ENCODE peak calls at places on chromosomes 16 and 17, in six cellular contexts. K is AG10803, T is GM06990, R is fibroblast of mammary gland, F is neural crest cell, V is psoas muscle. S is an unnamed sample.

GRCh38 chr17:61129876-61130275 is 269.8 kb upstream of the TBX2 start:
- DNase-seq in T (no peak), F (no peak), V (no peak), K (peak), R (peak), S (no peak)

GRCh38 chr16:83899272-83899897 is 470 bp downstream of the MLYCD start:
- DNase-seq in R (peak), K (peak), V (peak), F (peak), T (peak), S (peak)

GRCh38 chr17:78377858-78378224 is 608 bp upstream of the PGS1 start:
- DNase-seq in T (no peak), F (no peak), V (no peak), R (no peak), K (no peak), S (no peak)

GRCh38 chr16:81629032-81629802 is 149.9 kb upstream of the PLCG2 start:
- DNase-seq in F (no peak), R (no peak), V (no peak), T (no peak), K (no peak), S (peak)

GRCh38 chr17:64575431-64575830 is 68.7 kb downstream of the CEP95 start:
- DNase-seq in K (peak), T (no peak), V (no peak), R (no peak), F (no peak), S (no peak)

GRCh38 chr17:4276514-4276913 is 12.7 kb upstream of the ANKFY1 start:
- DNase-seq in V (no peak), F (no peak), R (peak), K (peak), T (no peak), S (no peak)

GRCh38 chr17:16215965-16216316 is 607 bp upstream of the NCOR1 start:
- DNase-seq in R (peak), T (no peak), V (no peak), F (no peak), K (peak), S (peak)

GRCh38 chr17:34025179-34025551 is 229.9 kb upstream of the CCL2 start:
- DNase-seq in V (no peak), F (no peak), T (no peak), K (no peak), R (no peak), S (no peak)

GRCh38 chr16:76634847-76635697 is 357.9 kb downstream of the CNTNAP4 start:
- DNase-seq in K (no peak), T (no peak), R (no peak), F (no peak), V (no peak), S (no peak)

GRCh38 chr17:49224997-49225337 is 5.6 kb downstream of the PHOSPHO1 start:
- DNase-seq in V (no peak), F (no peak), T (no peak), K (no peak), R (no peak), S (no peak)

GRCh38 chr17:28065706-28066105 is 23.2 kb downstream of the NLK start:
- DNase-seq in R (no peak), V (no peak), K (no peak), F (no peak), T (no peak), S (no peak)

GRCh38 chr16:16991711-16992110 is 479.0 kb downstream of the XYLT1 start:
- DNase-seq in V (no peak), T (no peak), K (no peak), F (no peak), R (no peak), S (no peak)

GRCh38 chr17:78502611-78503148 is 74.5 kb downstream of the DNAH17 start:
- DNase-seq in F (no peak), R (no peak), K (no peak), V (no peak), T (no peak), S (no peak)

GRCh38 chr17:43839670-43840101 is 6.7 kb upstream of the MPP3 start:
- DNase-seq in T (no peak), V (no peak), R (no peak), F (no peak), K (no peak), S (no peak)

GRCh38 chr17:28131592-28131991 is 89.1 kb downstream of the NLK start:
- DNase-seq in V (no peak), F (no peak), R (no peak), T (no peak), K (peak), S (no peak)

GRCh38 chr17:78179372-78179771 is 7.5 kb downstream of the TK1 start:
- DNase-seq in F (no peak), T (no peak), K (peak), R (peak), V (peak), S (no peak)

GRCh38 chr17:77466140-77466539 is 325.4 kb downstream of the SEC14L1 start:
- DNase-seq in K (no peak), F (peak), R (no peak), T (no peak), V (no peak), S (no peak)

GRCh38 chr16:86515420-86515779 is 5.1 kb downstream of the FOXF1 start:
- DNase-seq in K (no peak), V (no peak), T (no peak), R (no peak), F (no peak), S (no peak)

DNA sequence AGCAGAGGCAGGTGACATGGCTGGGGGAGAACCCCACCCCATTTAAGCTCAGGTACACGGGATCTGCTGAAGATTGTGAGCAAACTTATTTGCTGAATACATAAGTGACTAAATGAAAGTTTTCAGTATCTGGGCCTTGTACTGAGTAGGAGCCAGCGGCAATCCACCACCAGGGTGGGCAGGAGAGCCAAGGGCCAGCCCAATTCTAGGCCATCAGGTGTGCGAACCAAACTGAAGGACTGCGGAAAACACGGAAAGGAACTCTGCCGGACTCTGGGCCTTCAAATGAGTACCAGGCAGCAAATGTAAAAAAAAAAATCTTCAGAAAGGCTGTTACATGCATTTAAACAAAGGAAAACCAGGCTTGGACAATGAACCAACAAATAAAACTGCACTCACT is 19.7 kb downstream of the ARHGAP17 start:
- DNase-seq in K (no peak), V (no peak), T (no peak), F (no peak), R (no peak), S (no peak)
- TF ChIP-seq CTCF in K (no peak), V (no peak), T (no peak), F (no peak), R (no peak), S (no peak)

GRCh38 chr17:46212634-46213435 is 19.6 kb upstream of the KANSL1 start:
- DNase-seq in V (no peak), R (peak), T (no peak), F (peak), K (peak), S (peak)

GRCh38 chr17:46216682-46217081 is 23.5 kb upstream of the KANSL1 start:
- DNase-seq in R (no peak), K (no peak), V (no peak), F (no peak), T (no peak), S (no peak)
- TF ChIP-seq CTCF in R (no peak), K (no peak), V (no peak), F (no peak), T (no peak), S (no peak)

GRCh38 chr17:76202516-76202915 is 37.8 kb downstream of the RNF157 start:
- DNase-seq in R (peak), F (no peak), T (no peak), V (no peak), K (peak), S (no peak)

GRCh38 chr17:76207670-76208069 is 32.6 kb downstream of the RNF157 start:
- DNase-seq in V (no peak), R (no peak), T (no peak), K (no peak), F (no peak), S (no peak)

GRCh38 chr17:76208120-76208519 is 32.2 kb downstream of the RNF157 start:
- DNase-seq in F (no peak), V (no peak), R (no peak), T (peak), K (no peak), S (no peak)

GRCh38 chr17:76204277-76204676 is 36.0 kb downstream of the RNF157 start:
- DNase-seq in V (no peak), T (no peak), F (no peak), K (peak), R (peak), S (no peak)

GRCh38 chr17:76207268-76207667 is 33.0 kb downstream of the RNF157 start:
- DNase-seq in F (no peak), V (no peak), T (no peak), R (no peak), K (no peak), S (no peak)
- TF ChIP-seq CTCF in F (no peak), V (no peak), T (no peak), R (no peak), K (no peak), S (no peak)

DNA sequence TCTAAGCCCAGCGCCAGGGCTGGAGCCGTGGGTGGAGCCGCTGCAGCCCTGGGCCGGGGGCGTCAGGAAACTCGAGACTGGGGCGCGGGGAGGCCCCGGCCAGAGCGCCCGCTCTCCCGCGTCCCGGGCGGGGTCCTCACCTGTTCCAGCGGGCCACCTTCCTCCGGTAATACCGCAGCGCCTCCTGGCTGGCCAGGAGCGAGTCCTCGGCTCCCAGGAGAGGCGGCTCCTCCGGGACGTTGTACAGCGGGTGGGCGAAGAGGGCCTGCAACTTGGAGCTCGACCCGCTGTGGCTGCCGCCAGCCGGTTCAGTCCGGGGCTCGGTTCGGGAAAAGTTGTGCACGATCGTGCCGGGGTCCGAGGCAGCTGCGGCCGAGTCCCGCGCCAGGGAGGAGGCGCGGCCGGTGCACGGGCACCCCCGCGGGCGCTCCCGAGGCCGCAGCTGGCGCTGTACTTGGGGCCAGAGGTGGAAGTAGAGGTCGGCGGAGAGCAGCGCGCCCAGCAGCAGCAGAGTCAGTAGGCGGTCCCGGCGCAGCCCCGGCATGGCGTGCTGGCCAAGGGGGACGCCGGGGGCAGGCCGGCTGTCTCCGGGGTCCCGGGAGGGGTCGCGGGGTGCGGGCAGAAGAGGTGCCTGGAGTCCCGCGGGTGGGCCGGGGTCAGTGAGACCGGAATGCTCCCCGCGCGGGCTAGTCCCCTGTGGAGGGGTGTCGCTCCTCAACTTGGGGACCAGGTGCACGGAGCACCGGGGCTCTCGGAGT is 865 bp downstream of the FAM20A start:
- DNase-seq in V (peak), F (peak), R (no peak), K (no peak), T (peak), S (peak)
- TF ChIP-seq CTCF in V (no peak), F (no peak), R (no peak), K (no peak), T (no peak), S (no peak)

DNA sequence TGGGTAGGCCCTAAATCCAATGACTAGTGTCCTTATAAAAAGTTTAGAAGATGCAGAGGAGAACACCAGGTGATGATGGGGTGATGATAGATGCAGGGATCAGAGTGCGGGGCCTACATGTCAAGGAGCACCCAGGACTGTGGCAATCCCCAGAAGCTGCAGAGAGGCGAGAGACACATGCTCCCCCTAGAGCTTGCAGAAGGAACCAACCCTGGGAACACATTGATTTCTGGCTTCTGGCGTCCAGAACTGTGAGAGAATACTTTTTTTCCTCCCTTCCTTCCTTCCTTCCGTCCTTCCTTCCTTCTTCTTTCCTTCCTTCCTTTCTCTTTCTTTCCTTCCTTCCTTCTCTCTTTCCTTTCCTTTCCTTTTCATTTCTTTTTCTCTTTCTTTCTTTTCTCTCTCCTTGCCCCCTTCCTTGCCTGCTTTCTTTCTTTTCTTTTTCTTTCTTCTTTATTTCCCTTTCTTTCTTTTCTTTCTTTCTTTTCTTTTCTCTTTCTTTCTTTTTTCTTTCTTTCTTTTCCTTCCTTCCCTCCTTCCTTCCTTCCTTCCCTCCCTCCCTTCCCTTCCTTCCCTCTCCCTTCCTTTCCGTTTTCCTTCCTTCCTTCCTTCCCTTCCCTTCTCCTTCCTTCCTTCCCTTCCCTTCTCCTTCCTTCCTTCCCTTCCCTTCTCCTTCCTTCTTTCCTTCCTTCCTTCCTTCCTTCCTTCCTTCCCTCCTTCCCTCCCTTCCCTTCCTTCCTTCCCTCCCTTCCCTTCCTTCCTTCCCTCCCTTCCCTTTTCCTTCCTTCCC is 134.3 kb downstream of the HAPSTR1 start:
- DNase-seq in T (no peak), K (peak), R (no peak), V (no peak), F (no peak), S (peak)
- TF ChIP-seq CTCF in T (peak), K (peak), R (peak), V (peak), F (peak), S (no peak)

GRCh38 chr17:57406981-57407286 is 150.6 kb downstream of the MSI2 start:
- DNase-seq in V (no peak), K (no peak), T (no peak), F (no peak), R (no peak), S (peak)

GRCh38 chr17:57404807-57405485 is 148.6 kb downstream of the MSI2 start:
- DNase-seq in R (no peak), V (no peak), T (no peak), F (no peak), K (no peak), S (no peak)

GRCh38 chr17:57405486-57406072 is 149.3 kb downstream of the MSI2 start:
- DNase-seq in K (no peak), F (no peak), R (no peak), V (no peak), T (no peak), S (no peak)

GRCh38 chr17:57407287-57408063 is 151.2 kb downstream of the MSI2 start:
- DNase-seq in F (peak), T (no peak), K (no peak), V (no peak), R (no peak), S (no peak)

DNA sequence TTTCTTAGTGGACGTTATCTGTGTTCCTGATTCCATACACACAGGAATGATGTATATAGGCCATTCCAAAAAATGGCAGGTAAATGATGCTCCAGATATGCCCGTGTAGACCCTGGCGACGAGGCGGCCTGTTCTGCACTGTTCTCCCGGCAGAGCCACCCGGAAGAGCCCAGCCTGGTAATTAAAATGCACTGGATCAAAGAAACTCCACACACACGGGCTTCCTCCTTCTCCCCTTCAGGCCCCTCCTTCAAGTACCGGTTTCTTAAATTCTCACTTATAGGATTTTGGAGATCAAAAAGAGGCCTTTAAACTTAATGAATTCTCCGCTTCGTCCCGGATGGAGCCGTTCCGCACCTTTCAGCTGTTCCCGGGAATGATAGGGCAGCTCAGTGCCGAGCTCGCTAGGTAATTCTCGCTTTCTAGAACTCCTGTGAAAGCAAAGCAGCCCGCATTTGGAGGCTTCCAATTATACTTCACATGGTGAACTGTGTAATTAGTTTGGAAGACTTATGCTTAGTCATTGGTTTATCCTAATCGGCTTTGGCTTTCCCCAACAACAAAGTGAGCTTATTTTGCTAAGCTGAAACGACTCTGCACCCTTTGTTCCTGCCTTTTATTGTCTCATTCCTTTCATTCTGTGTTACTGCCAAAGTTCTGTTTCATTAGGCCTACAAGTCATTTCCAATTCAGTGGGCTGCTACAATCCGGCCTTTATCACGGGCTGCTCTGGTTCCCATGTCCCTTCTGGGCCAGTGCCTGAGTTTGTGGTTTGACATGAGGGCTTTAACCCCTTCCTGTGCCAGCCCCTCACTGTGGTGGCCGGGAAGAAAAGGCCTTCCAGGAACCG is 150.0 kb downstream of the MSI2 start:
- DNase-seq in T (no peak), K (peak), R (no peak), F (peak), V (no peak), S (peak)
- TF ChIP-seq CTCF in T (no peak), K (no peak), R (no peak), F (no peak), V (no peak), S (no peak)

DNA sequence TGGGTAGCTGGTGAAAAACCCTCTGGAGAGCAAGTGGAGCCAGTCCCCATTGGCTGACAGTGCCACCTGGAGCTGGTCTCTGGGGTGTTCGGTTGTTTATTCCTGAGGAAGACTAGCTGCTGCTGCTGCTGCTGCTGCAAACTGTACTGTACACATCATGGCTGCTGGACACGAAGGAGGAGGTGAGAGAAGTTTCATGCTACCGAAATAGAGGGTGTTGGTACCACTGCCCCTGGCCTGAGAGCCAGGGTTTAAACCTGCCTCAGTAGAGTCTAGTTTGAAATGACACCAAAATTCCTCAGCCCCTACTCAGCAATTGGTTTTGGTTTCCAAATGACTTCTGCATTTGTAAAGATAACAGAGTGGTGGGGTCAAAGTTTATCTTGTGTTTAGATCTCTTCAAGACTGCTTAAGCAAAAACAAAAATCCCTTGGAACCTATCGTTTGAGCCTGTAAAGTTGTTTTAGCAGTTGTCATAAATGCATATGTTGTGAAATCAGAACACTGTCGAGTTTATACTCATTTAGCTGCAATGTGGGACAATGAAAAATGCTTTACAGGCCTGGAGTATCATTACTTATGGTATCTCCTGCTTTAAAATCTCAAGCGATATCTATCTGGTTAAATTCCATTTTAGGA is 40.8 kb downstream of the CYB5B start:
- DNase-seq in V (no peak), R (no peak), T (peak), F (no peak), K (no peak), S (peak)
- TF ChIP-seq CTCF in V (no peak), R (no peak), T (no peak), F (no peak), K (no peak), S (no peak)

GRCh38 chr16:64983226-64983625 is 138.6 kb downstream of the CDH11 start:
- DNase-seq in R (peak), V (no peak), T (no peak), F (no peak), K (peak), S (no peak)
- TF ChIP-seq CTCF in R (no peak), V (no peak), T (no peak), F (no peak), K (no peak), S (no peak)

GRCh38 chr17:42312285-42313130 is 24.2 kb downstream of the STAT5A start:
- DNase-seq in K (peak), V (peak), T (peak), F (peak), R (peak), S (peak)
- TF ChIP-seq CTCF in K (peak), V (peak), T (peak), F (peak), R (peak), S (peak)